ENCODE peak calls at places on chromosomes 11 and 22, in six cellular contexts. D, L, W, O, P and E are unnamed samples.

GRCh38 chr11:118087933-118088332 is 1.2 kb upstream of the SMIM35 start:
- DNase-seq in D (no peak), L (no peak), W (no peak), O (no peak), P (no peak), E (no peak)

GRCh38 chr11:67113231-67113721 is 5.8 kb upstream of the KDM2A start:
- DNase-seq in D (no peak), L (no peak), W (no peak), O (no peak), P (no peak), E (no peak)

GRCh38 chr11:128501576-128502549 is 85.5 kb downstream of the ETS1 start:
- DNase-seq in D (peak), L (no peak), W (no peak), O (peak), P (no peak), E (no peak)

GRCh38 chr22:32839776-32840571 is 38.5 kb downstream of the TIMP3 start:
- DNase-seq in D (peak), L (no peak), W (peak), O (peak), P (no peak), E (no peak)

GRCh38 chr22:23376256-23376655 is 195.9 kb downstream of the BCR start:
- DNase-seq in D (no peak), L (peak), W (peak), O (peak), P (no peak), E (no peak)

GRCh38 chr11:18706330-18707243 is 8.0 kb downstream of the TMEM86A start:
- DNase-seq in D (no peak), L (no peak), W (no peak), O (peak), P (no peak), E (no peak)

GRCh38 chr11:7604331-7604973 is 68.8 kb downstream of the CYB5R2 start:
- DNase-seq in D (no peak), L (no peak), W (no peak), O (no peak), P (no peak), E (no peak)

GRCh38 chr11:47067401-47067800 is 109.3 kb downstream of the ARFGAP2 start:
- DNase-seq in D (no peak), L (no peak), W (no peak), O (no peak), P (no peak), E (no peak)

GRCh38 chr11:64923944-64924909 is at the start of gene PPP2R5B:
- DNase-seq in D (peak), L (peak), W (peak), O (peak), P (peak), E (peak)

GRCh38 chr22:29308148-29308790 is 1.8 kb downstream of the GAS2L1 start:
- DNase-seq in D (no peak), L (no peak), W (no peak), O (no peak), P (no peak), E (no peak)

GRCh38 chr11:92266821-92267220 is 42.2 kb downstream of the FAT3 start:
- DNase-seq in D (no peak), L (no peak), W (peak), O (no peak), P (no peak), E (no peak)

GRCh38 chr22:45082795-45083194 is 73.0 kb upstream of the PHF21B start:
- DNase-seq in D (peak), L (no peak), W (no peak), O (peak), P (no peak), E (no peak)

GRCh38 chr11:7927635-7928034 is 3.4 kb downstream of the OR10A6 start:
- DNase-seq in D (no peak), L (no peak), W (no peak), O (peak), P (no peak), E (no peak)

GRCh38 chr11:75867778-75868374 is 52.9 kb downstream of the UVRAG start:
- DNase-seq in D (peak), L (peak), W (peak), O (peak), P (no peak), E (peak)

GRCh38 chr22:44455151-44455962 is 42.7 kb downstream of the RTL6 start:
- DNase-seq in D (no peak), L (no peak), W (no peak), O (no peak), P (no peak), E (no peak)

GRCh38 chr11:2774173-2775082 is 74.6 kb upstream of the KCNQ1OT1 start:
- DNase-seq in D (no peak), L (no peak), W (no peak), O (no peak), P (no peak), E (no peak)

GRCh38 chr11:2777396-2777795 is 77.6 kb upstream of the KCNQ1OT1 start:
- DNase-seq in D (no peak), L (no peak), W (peak), O (peak), P (no peak), E (no peak)

GRCh38 chr11:2775626-2776350 is 76.0 kb upstream of the KCNQ1OT1 start:
- DNase-seq in D (no peak), L (no peak), W (no peak), O (no peak), P (no peak), E (no peak)

GRCh38 chr11:2776351-2777061 is 76.7 kb upstream of the KCNQ1OT1 start:
- DNase-seq in D (no peak), L (no peak), W (no peak), O (no peak), P (no peak), E (no peak)

GRCh38 chr11:2775083-2775625 is 75.4 kb upstream of the KCNQ1OT1 start:
- DNase-seq in D (no peak), L (no peak), W (no peak), O (no peak), P (no peak), E (no peak)
- H2AFZ ChIP-seq in D (no peak), L (no peak), W (no peak), O (no peak), P (no peak), E (no peak)

DNA sequence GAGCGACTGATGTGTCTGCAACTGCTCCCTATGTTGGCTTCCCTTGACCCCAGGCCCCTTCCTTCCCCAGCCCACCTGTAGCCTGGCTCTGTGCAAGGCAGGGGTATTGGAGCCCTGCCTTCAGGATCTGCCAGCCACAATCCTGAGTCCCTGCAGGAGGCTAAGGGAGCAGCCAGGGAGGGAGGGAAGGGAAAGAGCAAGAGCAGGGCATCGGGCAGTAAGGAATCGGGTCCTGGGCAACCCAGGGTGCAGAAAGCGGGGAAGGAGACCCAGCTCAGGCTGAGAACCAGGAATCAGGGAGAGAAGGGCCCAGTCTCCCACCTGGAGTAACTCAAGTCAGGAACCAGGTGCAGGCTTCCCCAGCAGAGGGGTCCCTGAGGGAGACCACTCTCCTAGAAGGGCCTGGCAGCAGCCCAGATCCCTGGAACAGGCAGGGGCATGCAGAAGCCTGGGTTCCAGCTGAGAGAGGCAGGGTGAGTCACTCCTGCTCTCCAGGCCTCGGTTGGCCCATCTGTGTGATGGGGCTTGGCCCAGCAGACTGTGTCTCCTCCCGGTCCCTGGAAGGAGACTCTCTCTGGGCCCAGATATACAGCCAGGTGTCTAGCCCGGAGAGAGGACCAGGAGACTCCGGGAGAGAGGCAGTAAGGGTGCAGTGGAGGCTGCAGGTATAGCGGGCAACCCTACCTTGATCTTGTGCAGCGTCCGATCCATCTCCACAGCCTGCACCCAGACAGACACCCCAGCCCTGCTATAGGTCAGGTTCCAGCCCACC is 13.4 kb downstream of the STARD10 start:
- DNase-seq in D (peak), L (no peak), W (no peak), O (no peak), P (no peak), E (no peak)
- H2AFZ ChIP-seq in D (no peak), L (no peak), W (peak), O (no peak), P (peak), E (peak)

GRCh38 chr11:13664351-13664750 is 4.1 kb upstream of the FAR1 start:
- DNase-seq in D (no peak), L (no peak), W (no peak), O (no peak), P (no peak), E (no peak)
- H2AFZ ChIP-seq in D (no peak), L (no peak), W (no peak), O (no peak), P (no peak), E (no peak)

GRCh38 chr11:68411501-68411991 is 49.0 kb upstream of the PPP6R3 start:
- DNase-seq in D (no peak), L (no peak), W (no peak), O (no peak), P (no peak), E (no peak)
- H2AFZ ChIP-seq in D (no peak), L (no peak), W (no peak), O (no peak), P (no peak), E (no peak)

DNA sequence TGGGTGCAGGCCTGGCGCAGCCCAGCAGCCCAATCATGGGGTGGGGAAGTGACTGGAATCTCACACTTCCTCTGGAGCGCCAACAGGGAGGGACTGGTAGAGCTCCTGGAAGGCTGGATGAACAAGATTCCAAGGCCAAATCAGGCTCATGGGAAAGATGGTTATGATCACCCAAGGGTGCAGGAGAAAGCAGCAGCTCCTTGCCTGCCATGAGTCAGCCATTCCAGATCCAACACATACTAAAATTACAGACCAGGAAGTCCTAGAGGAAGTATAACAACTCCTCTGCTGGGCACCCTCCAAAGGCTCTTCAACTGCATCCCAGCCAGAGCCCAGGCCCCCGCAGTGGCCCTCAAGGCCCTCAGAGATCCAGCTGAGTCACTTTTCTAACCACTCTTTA is 427.3 kb downstream of the TENM4 start:
- DNase-seq in D (no peak), L (no peak), W (no peak), O (peak), P (no peak), E (no peak)
- H2AFZ ChIP-seq in D (no peak), L (no peak), W (no peak), O (peak), P (no peak), E (peak)

DNA sequence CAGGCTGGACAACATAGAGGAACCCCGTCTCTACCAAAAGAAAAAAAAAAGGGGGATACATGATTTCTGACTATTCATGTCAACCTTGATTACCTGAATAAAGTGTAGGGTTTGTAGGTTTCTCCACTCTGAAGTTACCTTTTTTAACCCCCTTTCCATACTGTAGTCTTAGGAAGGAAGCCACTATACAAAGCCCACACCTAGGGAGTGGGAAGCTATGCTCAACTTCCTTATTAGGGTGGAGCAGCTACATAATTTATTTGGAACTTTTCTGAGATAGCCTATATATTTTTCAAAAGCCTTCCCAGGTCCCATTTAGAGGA is 579 bp upstream of the ATP6V1E1 start:
- DNase-seq in D (no peak), L (no peak), W (no peak), O (peak), P (no peak), E (no peak)
- H2AFZ ChIP-seq in D (peak), L (no peak), W (peak), O (peak), P (no peak), E (peak)